ENCODE peak calls at places on chromosomes 1 and 21, in eight cellular contexts. One of them, this sample, is unnamed.

GRCh38 chr1:197356723-197357533 is 88.9 kb downstream of the CRB1 start:
- DNase-seq in epithelial cell of prostate: peak; percentile 22
- DNase-seq in cardiac muscle cell: peak; percentile 77
- DNase-seq in NCI-H1105 treated with DMSO at 0.1 percent for 48 hours: peak; percentile 69
- DNase-seq in naive B cell: peak; percentile 12
- DNase-seq in NCI-H2171 treated with DMSO at 0.1 percent for 48 hours: peak; percentile 43
- DNase-seq in upper lobe of right lung: no peak
- DNase-seq in GM12865: peak; percentile 56
- DNase-seq in this sample: peak; percentile 63

GRCh38 chr1:89821322-89822108 is 683 bp downstream of the LRRC8D start:
- DNase-seq in upper lobe of right lung: peak; percentile 82
- DNase-seq in naive B cell: peak; percentile 80
- DNase-seq in epithelial cell of prostate: no peak
- DNase-seq in GM12865: peak; percentile 79
- DNase-seq in cardiac muscle cell: peak; percentile 34
- DNase-seq in NCI-H2171 treated with DMSO at 0.1 percent for 48 hours: peak; percentile 38
- DNase-seq in NCI-H1105 treated with DMSO at 0.1 percent for 48 hours: peak; percentile 48
- DNase-seq in this sample: peak; percentile 68

GRCh38 chr1:50531027-50531426 is 107.8 kb upstream of the DMRTA2 start:
- DNase-seq in upper lobe of right lung: no peak
- DNase-seq in naive B cell: no peak
- DNase-seq in cardiac muscle cell: no peak
- DNase-seq in GM12865: no peak
- DNase-seq in epithelial cell of prostate: no peak
- DNase-seq in NCI-H2171 treated with DMSO at 0.1 percent for 48 hours: no peak
- DNase-seq in NCI-H1105 treated with DMSO at 0.1 percent for 48 hours: no peak
- DNase-seq in this sample: peak; percentile 14

GRCh38 chr1:116474921-116475849 is 95.6 kb downstream of the CD58 start:
- DNase-seq in NCI-H2171 treated with DMSO at 0.1 percent for 48 hours: no peak
- DNase-seq in upper lobe of right lung: no peak
- DNase-seq in epithelial cell of prostate: no peak
- DNase-seq in NCI-H1105 treated with DMSO at 0.1 percent for 48 hours: no peak
- DNase-seq in naive B cell: no peak
- DNase-seq in GM12865: no peak
- DNase-seq in cardiac muscle cell: no peak
- DNase-seq in this sample: no peak

GRCh38 chr1:150557065-150557600 is 7.9 kb downstream of the ADAMTSL4 start:
- DNase-seq in NCI-H2171 treated with DMSO at 0.1 percent for 48 hours: no peak
- DNase-seq in upper lobe of right lung: no peak
- DNase-seq in GM12865: no peak
- DNase-seq in naive B cell: no peak
- DNase-seq in epithelial cell of prostate: no peak
- DNase-seq in cardiac muscle cell: no peak
- DNase-seq in NCI-H1105 treated with DMSO at 0.1 percent for 48 hours: no peak
- DNase-seq in this sample: no peak

GRCh38 chr1:151968058-151968457 is 25.6 kb downstream of the S100A10 start:
- DNase-seq in NCI-H2171 treated with DMSO at 0.1 percent for 48 hours: peak; percentile 32
- DNase-seq in upper lobe of right lung: no peak
- DNase-seq in epithelial cell of prostate: no peak
- DNase-seq in GM12865: peak; percentile 66
- DNase-seq in cardiac muscle cell: peak; percentile 64
- DNase-seq in NCI-H1105 treated with DMSO at 0.1 percent for 48 hours: peak; percentile 50
- DNase-seq in naive B cell: peak; percentile 29
- DNase-seq in this sample: peak; percentile 63

GRCh38 chr1:33343539-33343938 is 22.6 kb upstream of the A3GALT2 start:
- DNase-seq in naive B cell: no peak
- DNase-seq in NCI-H2171 treated with DMSO at 0.1 percent for 48 hours: no peak
- DNase-seq in epithelial cell of prostate: no peak
- DNase-seq in cardiac muscle cell: peak; percentile 87
- DNase-seq in upper lobe of right lung: no peak
- DNase-seq in NCI-H1105 treated with DMSO at 0.1 percent for 48 hours: no peak
- DNase-seq in GM12865: no peak
- DNase-seq in this sample: no peak

GRCh38 chr1:200488375-200489165 is 78.7 kb upstream of the ZNF281 start:
- DNase-seq in upper lobe of right lung: no peak
- DNase-seq in cardiac muscle cell: peak; percentile 89
- DNase-seq in epithelial cell of prostate: peak; percentile 10
- DNase-seq in GM12865: peak; percentile 76
- DNase-seq in NCI-H2171 treated with DMSO at 0.1 percent for 48 hours: peak; percentile 57
- DNase-seq in NCI-H1105 treated with DMSO at 0.1 percent for 48 hours: peak; percentile 76
- DNase-seq in naive B cell: peak; percentile 49
- DNase-seq in this sample: peak; percentile 78

GRCh38 chr1:118960026-118960561 is 28.0 kb downstream of the TBX15 start:
- DNase-seq in upper lobe of right lung: no peak
- DNase-seq in GM12865: peak; percentile 60
- DNase-seq in NCI-H2171 treated with DMSO at 0.1 percent for 48 hours: no peak
- DNase-seq in cardiac muscle cell: no peak
- DNase-seq in naive B cell: peak; percentile 48
- DNase-seq in epithelial cell of prostate: no peak
- DNase-seq in NCI-H1105 treated with DMSO at 0.1 percent for 48 hours: no peak
- DNase-seq in this sample: no peak

GRCh38 chr1:159211331-159212136 is 6.9 kb downstream of the ACKR1 start:
- DNase-seq in epithelial cell of prostate: no peak
- DNase-seq in GM12865: peak; percentile 58
- DNase-seq in cardiac muscle cell: peak; percentile 82
- DNase-seq in NCI-H2171 treated with DMSO at 0.1 percent for 48 hours: peak; percentile 7
- DNase-seq in upper lobe of right lung: no peak
- DNase-seq in NCI-H1105 treated with DMSO at 0.1 percent for 48 hours: peak; percentile 59
- DNase-seq in naive B cell: peak; percentile 48
- DNase-seq in this sample: no peak

GRCh38 chr1:94270801-94271203 is 33.4 kb upstream of the ARHGAP29 start:
- DNase-seq in epithelial cell of prostate: no peak
- DNase-seq in naive B cell: no peak
- DNase-seq in cardiac muscle cell: peak; percentile 66
- DNase-seq in NCI-H2171 treated with DMSO at 0.1 percent for 48 hours: no peak
- DNase-seq in GM12865: no peak
- DNase-seq in upper lobe of right lung: no peak
- DNase-seq in NCI-H1105 treated with DMSO at 0.1 percent for 48 hours: no peak
- DNase-seq in this sample: no peak

GRCh38 chr1:157163273-157164127 is 25.3 kb upstream of the ETV3 start:
- DNase-seq in naive B cell: peak; percentile 49
- DNase-seq in NCI-H2171 treated with DMSO at 0.1 percent for 48 hours: peak; percentile 71
- DNase-seq in cardiac muscle cell: peak; percentile 61
- DNase-seq in epithelial cell of prostate: no peak
- DNase-seq in GM12865: peak; percentile 78
- DNase-seq in NCI-H1105 treated with DMSO at 0.1 percent for 48 hours: peak; percentile 40
- DNase-seq in upper lobe of right lung: peak; percentile 78
- DNase-seq in this sample: peak; percentile 91

GRCh38 chr1:235642021-235642942 is 7.3 kb downstream of the GNG4 start:
- DNase-seq in NCI-H2171 treated with DMSO at 0.1 percent for 48 hours: no peak
- DNase-seq in epithelial cell of prostate: peak; percentile 36
- DNase-seq in upper lobe of right lung: no peak
- DNase-seq in naive B cell: peak; percentile 23
- DNase-seq in GM12865: peak; percentile 64
- DNase-seq in cardiac muscle cell: peak; percentile 60
- DNase-seq in NCI-H1105 treated with DMSO at 0.1 percent for 48 hours: peak; percentile 56
- DNase-seq in this sample: peak; percentile 43

GRCh38 chr1:6384962-6385672 is 8.4 kb downstream of the ACOT7 start:
- DNase-seq in NCI-H1105 treated with DMSO at 0.1 percent for 48 hours: peak; percentile 56
- DNase-seq in epithelial cell of prostate: no peak
- DNase-seq in upper lobe of right lung: no peak
- DNase-seq in cardiac muscle cell: peak; percentile 31
- DNase-seq in NCI-H2171 treated with DMSO at 0.1 percent for 48 hours: peak; percentile 67
- DNase-seq in GM12865: no peak
- DNase-seq in naive B cell: no peak
- DNase-seq in this sample: no peak

GRCh38 chr21:43191521-43191920 is 22.7 kb downstream of the CRYAA start:
- DNase-seq in GM12865: no peak
- DNase-seq in upper lobe of right lung: peak; percentile 53
- DNase-seq in epithelial cell of prostate: no peak
- DNase-seq in naive B cell: no peak
- DNase-seq in cardiac muscle cell: no peak
- DNase-seq in NCI-H1105 treated with DMSO at 0.1 percent for 48 hours: no peak
- DNase-seq in NCI-H2171 treated with DMSO at 0.1 percent for 48 hours: no peak
- DNase-seq in this sample: no peak

GRCh38 chr1:181986907-181987305 is 74.6 kb downstream of the ZNF648 start:
- DNase-seq in NCI-H1105 treated with DMSO at 0.1 percent for 48 hours: no peak
- DNase-seq in epithelial cell of prostate: no peak
- DNase-seq in cardiac muscle cell: no peak
- DNase-seq in naive B cell: no peak
- DNase-seq in NCI-H2171 treated with DMSO at 0.1 percent for 48 hours: no peak
- DNase-seq in upper lobe of right lung: no peak
- DNase-seq in GM12865: no peak
- DNase-seq in this sample: no peak

GRCh38 chr1:12617511-12617900 is 504 bp downstream of the DHRS3 start:
- DNase-seq in GM12865: no peak
- DNase-seq in cardiac muscle cell: no peak
- DNase-seq in NCI-H2171 treated with DMSO at 0.1 percent for 48 hours: peak; percentile 68
- DNase-seq in upper lobe of right lung: no peak
- DNase-seq in NCI-H1105 treated with DMSO at 0.1 percent for 48 hours: peak; percentile 35
- DNase-seq in epithelial cell of prostate: no peak
- DNase-seq in naive B cell: no peak
- DNase-seq in this sample: peak; percentile 13

GRCh38 chr1:245765241-245766000 is 610.6 kb downstream of the KIF26B start:
- DNase-seq in cardiac muscle cell: peak; percentile 61
- DNase-seq in naive B cell: no peak
- DNase-seq in upper lobe of right lung: no peak
- DNase-seq in NCI-H2171 treated with DMSO at 0.1 percent for 48 hours: no peak
- DNase-seq in epithelial cell of prostate: no peak
- DNase-seq in NCI-H1105 treated with DMSO at 0.1 percent for 48 hours: no peak
- DNase-seq in GM12865: no peak
- DNase-seq in this sample: no peak

GRCh38 chr1:156431366-156432108 is 62.5 kb downstream of the RHBG start:
- DNase-seq in GM12865: no peak
- DNase-seq in cardiac muscle cell: no peak
- DNase-seq in epithelial cell of prostate: no peak
- DNase-seq in NCI-H2171 treated with DMSO at 0.1 percent for 48 hours: no peak
- DNase-seq in NCI-H1105 treated with DMSO at 0.1 percent for 48 hours: no peak
- DNase-seq in upper lobe of right lung: no peak
- DNase-seq in naive B cell: no peak
- DNase-seq in this sample: no peak

GRCh38 chr1:19011832-19012231 is 55.4 kb upstream of the IFFO2 start:
- DNase-seq in cardiac muscle cell: no peak
- DNase-seq in NCI-H2171 treated with DMSO at 0.1 percent for 48 hours: no peak
- DNase-seq in GM12865: no peak
- DNase-seq in epithelial cell of prostate: no peak
- DNase-seq in naive B cell: no peak
- DNase-seq in upper lobe of right lung: no peak
- DNase-seq in NCI-H1105 treated with DMSO at 0.1 percent for 48 hours: no peak
- DNase-seq in this sample: no peak

GRCh38 chr1:163844393-163844948 is 522.7 kb downstream of the NUF2 start:
- DNase-seq in NCI-H1105 treated with DMSO at 0.1 percent for 48 hours: no peak
- DNase-seq in NCI-H2171 treated with DMSO at 0.1 percent for 48 hours: no peak
- DNase-seq in epithelial cell of prostate: peak; percentile 37
- DNase-seq in GM12865: no peak
- DNase-seq in naive B cell: no peak
- DNase-seq in upper lobe of right lung: no peak
- DNase-seq in cardiac muscle cell: peak; percentile 5
- DNase-seq in this sample: no peak

GRCh38 chr1:224607220-224608148 is 8.6 kb upstream of the CNIH3 start:
- DNase-seq in GM12865: no peak
- DNase-seq in cardiac muscle cell: no peak
- DNase-seq in NCI-H1105 treated with DMSO at 0.1 percent for 48 hours: no peak
- DNase-seq in NCI-H2171 treated with DMSO at 0.1 percent for 48 hours: no peak
- DNase-seq in naive B cell: no peak
- DNase-seq in upper lobe of right lung: no peak
- DNase-seq in epithelial cell of prostate: no peak
- DNase-seq in this sample: peak; percentile 31

GRCh38 chr1:25905680-25906643 is at the start of gene STMN1:
- DNase-seq in cardiac muscle cell: peak; percentile 95
- DNase-seq in NCI-H1105 treated with DMSO at 0.1 percent for 48 hours: peak; percentile 95
- DNase-seq in epithelial cell of prostate: no peak
- DNase-seq in naive B cell: peak; percentile 81
- DNase-seq in NCI-H2171 treated with DMSO at 0.1 percent for 48 hours: peak; percentile 92
- DNase-seq in GM12865: peak; percentile 96
- DNase-seq in upper lobe of right lung: peak; percentile 93
- DNase-seq in this sample: peak; percentile 98

GRCh38 chr21:15986277-15986676 is 256.5 kb downstream of the USP25 start:
- DNase-seq in cardiac muscle cell: peak; percentile 38
- DNase-seq in NCI-H1105 treated with DMSO at 0.1 percent for 48 hours: no peak
- DNase-seq in epithelial cell of prostate: no peak
- DNase-seq in GM12865: no peak
- DNase-seq in upper lobe of right lung: no peak
- DNase-seq in naive B cell: no peak
- DNase-seq in NCI-H2171 treated with DMSO at 0.1 percent for 48 hours: no peak
- DNase-seq in this sample: peak; percentile 82

GRCh38 chr21:16842716-16843115 is 670.1 kb upstream of the CXADR start:
- DNase-seq in cardiac muscle cell: peak; percentile 3
- DNase-seq in NCI-H2171 treated with DMSO at 0.1 percent for 48 hours: peak; percentile 55
- DNase-seq in upper lobe of right lung: no peak
- DNase-seq in NCI-H1105 treated with DMSO at 0.1 percent for 48 hours: peak; percentile 66
- DNase-seq in GM12865: no peak
- DNase-seq in naive B cell: no peak
- DNase-seq in epithelial cell of prostate: no peak
- DNase-seq in this sample: no peak

GRCh38 chr21:45721656-45722055 is 78.1 kb downstream of the PCBP3 start:
- DNase-seq in upper lobe of right lung: no peak
- DNase-seq in NCI-H1105 treated with DMSO at 0.1 percent for 48 hours: no peak
- DNase-seq in cardiac muscle cell: peak; percentile 48
- DNase-seq in naive B cell: no peak
- DNase-seq in NCI-H2171 treated with DMSO at 0.1 percent for 48 hours: no peak
- DNase-seq in GM12865: no peak
- DNase-seq in epithelial cell of prostate: no peak
- DNase-seq in this sample: no peak

GRCh38 chr21:32994305-32994704 is 31.4 kb upstream of the OLIG2 start:
- DNase-seq in upper lobe of right lung: no peak
- DNase-seq in epithelial cell of prostate: no peak
- DNase-seq in NCI-H2171 treated with DMSO at 0.1 percent for 48 hours: peak; percentile 41
- DNase-seq in GM12865: peak; percentile 5
- DNase-seq in naive B cell: no peak
- DNase-seq in NCI-H1105 treated with DMSO at 0.1 percent for 48 hours: peak; percentile 16
- DNase-seq in cardiac muscle cell: peak; percentile 43
- DNase-seq in this sample: peak; percentile 42

GRCh38 chr1:192158181-192158580 is at the start of gene RGS18:
- DNase-seq in cardiac muscle cell: peak; percentile 64
- DNase-seq in GM12865: peak; percentile 24
- DNase-seq in naive B cell: no peak
- DNase-seq in upper lobe of right lung: no peak
- DNase-seq in epithelial cell of prostate: no peak
- DNase-seq in NCI-H2171 treated with DMSO at 0.1 percent for 48 hours: no peak
- DNase-seq in NCI-H1105 treated with DMSO at 0.1 percent for 48 hours: no peak
- DNase-seq in this sample: no peak

GRCh38 chr1:166165661-166166399 is 971 bp downstream of the FAM78B start:
- DNase-seq in upper lobe of right lung: no peak
- DNase-seq in GM12865: no peak
- DNase-seq in epithelial cell of prostate: no peak
- DNase-seq in naive B cell: no peak
- DNase-seq in NCI-H2171 treated with DMSO at 0.1 percent for 48 hours: peak; percentile 51
- DNase-seq in NCI-H1105 treated with DMSO at 0.1 percent for 48 hours: peak; percentile 49
- DNase-seq in cardiac muscle cell: no peak
- DNase-seq in this sample: no peak

GRCh38 chr21:34592120-34592561 is 22.8 kb downstream of the RCAN1 start:
- DNase-seq in naive B cell: no peak
- DNase-seq in cardiac muscle cell: peak; percentile 49
- DNase-seq in upper lobe of right lung: no peak
- DNase-seq in GM12865: no peak
- DNase-seq in NCI-H1105 treated with DMSO at 0.1 percent for 48 hours: no peak
- DNase-seq in NCI-H2171 treated with DMSO at 0.1 percent for 48 hours: no peak
- DNase-seq in epithelial cell of prostate: no peak
- DNase-seq in this sample: no peak

GRCh38 chr1:42380617-42381423 is at the start of gene RIMKLA:
- DNase-seq in NCI-H1105 treated with DMSO at 0.1 percent for 48 hours: peak; percentile 85
- DNase-seq in NCI-H2171 treated with DMSO at 0.1 percent for 48 hours: peak; percentile 77
- DNase-seq in epithelial cell of prostate: no peak
- DNase-seq in cardiac muscle cell: peak; percentile 34
- DNase-seq in upper lobe of right lung: peak; percentile 81
- DNase-seq in naive B cell: peak; percentile 25
- DNase-seq in GM12865: peak; percentile 67
- DNase-seq in this sample: peak; percentile 49

GRCh38 chr1:163298340-163298739 is 23.4 kb upstream of the NUF2 start:
- DNase-seq in epithelial cell of prostate: no peak
- DNase-seq in GM12865: no peak
- DNase-seq in upper lobe of right lung: no peak
- DNase-seq in NCI-H2171 treated with DMSO at 0.1 percent for 48 hours: no peak
- DNase-seq in naive B cell: no peak
- DNase-seq in cardiac muscle cell: no peak
- DNase-seq in NCI-H1105 treated with DMSO at 0.1 percent for 48 hours: no peak
- DNase-seq in this sample: no peak

GRCh38 chr1:244027491-244027890 is 23.6 kb upstream of the ZBTB18 start:
- DNase-seq in upper lobe of right lung: no peak
- DNase-seq in NCI-H2171 treated with DMSO at 0.1 percent for 48 hours: no peak
- DNase-seq in epithelial cell of prostate: no peak
- DNase-seq in naive B cell: no peak
- DNase-seq in GM12865: no peak
- DNase-seq in cardiac muscle cell: no peak
- DNase-seq in NCI-H1105 treated with DMSO at 0.1 percent for 48 hours: no peak
- DNase-seq in this sample: no peak

GRCh38 chr1:21293537-21294265 is 3.4 kb upstream of the ECE1 start:
- DNase-seq in epithelial cell of prostate: no peak
- DNase-seq in cardiac muscle cell: no peak
- DNase-seq in upper lobe of right lung: no peak
- DNase-seq in NCI-H1105 treated with DMSO at 0.1 percent for 48 hours: no peak
- DNase-seq in NCI-H2171 treated with DMSO at 0.1 percent for 48 hours: no peak
- DNase-seq in naive B cell: peak; percentile 73
- DNase-seq in GM12865: peak; percentile 94
- DNase-seq in this sample: no peak